ENCODE peak calls at places on chromosomes 2 and 18, in six cellular contexts. T, H, A, Y, M and S are unnamed samples.

GRCh38 chr18:58186258-58186948 is 142.4 kb downstream of the NEDD4L start:
- DNase-seq in Y (peak; percentile 37), T (peak; percentile 91), M (peak; percentile 94), A (peak; percentile 66), H (no peak), S (no peak)

GRCh38 chr2:206271066-206271465 is 3.4 kb upstream of the ZDBF2 start:
- DNase-seq in T (no peak), M (no peak), H (no peak), A (no peak), Y (no peak), S (no peak)

GRCh38 chr2:142880275-142880674 is 2.8 kb downstream of the KYNU start:
- DNase-seq in Y (no peak), A (peak; percentile 72), H (no peak), T (peak; percentile 92), M (peak; percentile 70), S (no peak)

GRCh38 chr2:136116813-136117390 is 1.0 kb downstream of the CXCR4 start:
- DNase-seq in A (no peak), Y (peak; percentile 63), T (no peak), H (peak; percentile 15), M (no peak), S (peak; percentile 34)

GRCh38 chr2:187826023-187826422 is 271.8 kb upstream of the TFPI start:
- DNase-seq in T (no peak), M (no peak), H (no peak), A (no peak), Y (no peak), S (no peak)

GRCh38 chr2:236715511-236715961 is 145.9 kb downstream of the ACKR3 start:
- DNase-seq in Y (no peak), H (peak; percentile 68), M (no peak), T (no peak), A (no peak), S (no peak)

GRCh38 chr2:200763422-200763821 is 48.3 kb upstream of the BZW1 start:
- DNase-seq in M (no peak), A (no peak), Y (no peak), T (peak; percentile 69), H (no peak), S (no peak)

GRCh38 chr2:215436705-215437570 is 1.1 kb upstream of the FN1 start:
- DNase-seq in M (no peak), H (no peak), Y (no peak), T (no peak), A (peak; percentile 43), S (peak; percentile 48)

GRCh38 chr18:62918361-62918760 is 203.0 kb downstream of the PHLPP1 start:
- DNase-seq in M (no peak), T (no peak), H (no peak), A (no peak), Y (no peak), S (no peak)

GRCh38 chr2:184596819-184597411 is 1.4 kb upstream of the ZNF804A start:
- DNase-seq in Y (no peak), H (peak; percentile 20), T (peak; percentile 81), A (peak; percentile 82), M (no peak), S (no peak)

GRCh38 chr2:169644173-169644572 is 50.0 kb downstream of the CFAP210 start:
- DNase-seq in M (no peak), Y (no peak), A (no peak), T (no peak), H (no peak), S (no peak)

GRCh38 chr2:150133623-150134022 is 353.8 kb downstream of the RND3 start:
- DNase-seq in H (no peak), A (peak; percentile 84), Y (no peak), T (peak; percentile 92), M (peak; percentile 23), S (no peak)

GRCh38 chr2:216633616-216634316 is 546 bp downstream of the IGFBP2 start:
- DNase-seq in M (peak; percentile 40), Y (peak; percentile 73), H (no peak), T (no peak), A (peak; percentile 36), S (peak; percentile 47)

GRCh38 chr18:58953627-58954026 is 89.0 kb downstream of the ZNF532 start:
- DNase-seq in H (no peak), M (no peak), Y (no peak), A (peak; percentile 38), T (no peak), S (no peak)

GRCh38 chr18:23879966-23880565 is 134.5 kb upstream of the TTC39C start:
- DNase-seq in T (no peak), H (no peak), M (no peak), Y (no peak), A (no peak), S (no peak)

GRCh38 chr2:66377832-66378231 is 57.1 kb upstream of the MEIS1 start:
- DNase-seq in H (no peak), A (no peak), T (no peak), Y (no peak), M (no peak), S (no peak)

GRCh38 chr2:97761192-97761591 is 47.8 kb downstream of the ZAP70 start:
- DNase-seq in H (no peak), T (no peak), M (no peak), Y (no peak), A (no peak), S (no peak)

GRCh38 chr2:203730076-203730729 is 23.8 kb downstream of the CD28 start:
- DNase-seq in T (peak; percentile 78), Y (no peak), M (no peak), H (no peak), A (peak; percentile 37), S (no peak)

GRCh38 chr2:25539141-25539540 is 134.2 kb downstream of the DTNB start:
- DNase-seq in M (no peak), T (no peak), Y (no peak), H (no peak), A (no peak), S (no peak)

GRCh38 chr2:219731173-219731572 is 103.7 kb downstream of the SLC4A3 start:
- DNase-seq in Y (no peak), T (no peak), A (no peak), H (no peak), M (no peak), S (no peak)

DNA sequence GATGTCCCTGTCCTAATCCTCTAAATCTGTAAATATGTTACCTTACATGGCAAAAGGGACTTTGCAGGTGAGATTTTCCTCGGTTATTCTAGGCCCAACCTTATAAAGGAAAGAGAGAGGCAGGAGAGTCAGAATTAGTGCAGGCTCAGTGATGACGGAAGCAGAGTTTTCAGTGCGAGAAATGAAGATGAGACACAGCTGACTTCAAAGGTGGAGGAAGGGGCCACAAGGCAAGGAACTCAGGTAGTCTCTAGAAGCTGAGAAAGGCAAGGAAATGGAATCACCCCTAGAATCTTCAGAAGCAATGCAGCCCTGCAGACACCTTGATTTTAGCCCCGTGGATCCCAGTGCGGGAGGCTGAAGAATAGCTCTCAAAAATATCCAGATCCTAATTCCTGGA is 7.2 kb upstream of the LCLAT1 start:
- DNase-seq in M (no peak), Y (no peak), H (no peak), T (no peak), A (no peak), S (no peak)
- H3K4ac ChIP-seq in M (no peak overlapping the region), Y (no peak overlapping the region), H (no peak overlapping the region), T (no peak overlapping the region), A (no peak overlapping the region), S (no peak overlapping the region)

GRCh38 chr18:56952026-56952425 is 194.9 kb upstream of the BOD1L2 start:
- DNase-seq in M (no peak), H (no peak), Y (no peak), T (no peak), A (no peak), S (no peak)
- H2BK5ac ChIP-seq in M (no peak overlapping the region), H (no peak overlapping the region), Y (no peak overlapping the region), T (no peak overlapping the region), A (no peak overlapping the region), S (no peak overlapping the region)

GRCh38 chr18:41501848-41502247 is 453.2 kb upstream of the PIK3C3 start:
- DNase-seq in Y (no peak), T (no peak), A (no peak), H (no peak), M (no peak), S (no peak)
- H3K14ac ChIP-seq in Y (no peak overlapping the region), T (no peak overlapping the region), A (no peak overlapping the region), H (no peak overlapping the region), M (no peak overlapping the region), S (no peak overlapping the region)

GRCh38 chr2:239262484-239263230 is 138.2 kb downstream of the HDAC4 start:
- DNase-seq in T (no peak), M (no peak), Y (no peak), H (no peak), A (no peak), S (no peak)

GRCh38 chr2:239263231-239263936 is 137.4 kb downstream of the HDAC4 start:
- DNase-seq in T (no peak), H (no peak), Y (no peak), M (no peak), A (no peak), S (peak; percentile 22)

GRCh38 chr2:239264838-239265651 is 135.8 kb downstream of the HDAC4 start:
- DNase-seq in A (peak; percentile 80), T (peak; percentile 61), Y (no peak), M (peak; percentile 28), H (no peak), S (no peak)

GRCh38 chr2:239265681-239266435 is 135.0 kb downstream of the HDAC4 start:
- DNase-seq in A (no peak), H (no peak), M (no peak), Y (no peak), T (no peak), S (no peak)

GRCh38 chr2:239263937-239264837 is 136.6 kb downstream of the HDAC4 start:
- DNase-seq in A (peak; percentile 50), T (peak; percentile 63), Y (no peak), M (no peak), H (no peak), S (no peak)
- H3K4ac ChIP-seq in A (peak overlapping the region; percentile 42), T (peak overlapping the region; percentile 80), Y (no peak overlapping the region), M (no peak overlapping the region), H (no peak overlapping the region), S (no peak overlapping the region)

GRCh38 chr2:30235008-30235655 is 3.8 kb downstream of the LBH start:
- DNase-seq in T (peak; percentile 60), A (no peak), M (no peak), Y (no peak), H (no peak), S (no peak)
- H2BK5ac ChIP-seq in T (peak overlapping the region; percentile 79), A (no peak overlapping the region), M (no peak overlapping the region), Y (no peak overlapping the region), H (no peak overlapping the region), S (no peak overlapping the region)

GRCh38 chr18:9706081-9706935 is 1.8 kb upstream of the RAB31 start:
- DNase-seq in A (peak; percentile 33), Y (no peak), T (peak; percentile 28), H (no peak), M (no peak), S (no peak)
- H3K14ac ChIP-seq in A (no peak overlapping the region), Y (no peak overlapping the region), T (peak overlapping the region; percentile 57), H (no peak overlapping the region), M (peak overlapping the region; percentile 0), S (no peak overlapping the region)